ENCODE peak calls at places on chromosomes 4 and X, in four cellular contexts. One of them, this sample, is unnamed.

GRCh38 chr4:184281231-184282139 is 63.8 kb upstream of the ENPP6 start:
- DNase-seq in NCI-H1092: no peak
- DNase-seq in pancreas: no peak
- DNase-seq in stimulated activated CD4-positive, alpha-beta T cell treated with anti-CD3 and anti-CD28 coated beads, Interleukin-2, amount 100 ng/mL, for 48 hours: no peak
- DNase-seq in this sample: no peak

GRCh38 chr4:113423631-113424030 is 337.9 kb downstream of the CAMK2D start:
- DNase-seq in NCI-H1092: no peak
- DNase-seq in pancreas: no peak
- DNase-seq in stimulated activated CD4-positive, alpha-beta T cell treated with anti-CD3 and anti-CD28 coated beads, Interleukin-2, amount 100 ng/mL, for 48 hours: no peak
- DNase-seq in this sample: no peak

GRCh38 chr4:154073107-154073817 is 284.4 kb upstream of the SFRP2 start:
- DNase-seq in NCI-H1092: no peak
- DNase-seq in pancreas: no peak
- DNase-seq in stimulated activated CD4-positive, alpha-beta T cell treated with anti-CD3 and anti-CD28 coated beads, Interleukin-2, amount 100 ng/mL, for 48 hours: no peak
- DNase-seq in this sample: no peak

GRCh38 chrX:71198066-71198465 is 25.0 kb upstream of the GJB1 start:
- DNase-seq in NCI-H1092: no peak
- DNase-seq in pancreas: no peak
- DNase-seq in stimulated activated CD4-positive, alpha-beta T cell treated with anti-CD3 and anti-CD28 coated beads, Interleukin-2, amount 100 ng/mL, for 48 hours: no peak
- DNase-seq in this sample: no peak

GRCh38 chr4:113646456-113646809 is 115.1 kb downstream of the CAMK2D start:
- DNase-seq in NCI-H1092: no peak
- DNase-seq in pancreas: no peak
- DNase-seq in stimulated activated CD4-positive, alpha-beta T cell treated with anti-CD3 and anti-CD28 coated beads, Interleukin-2, amount 100 ng/mL, for 48 hours: no peak
- DNase-seq in this sample: no peak

GRCh38 chrX:139795196-139795595 is 87.2 kb upstream of the MCF2 start:
- DNase-seq in NCI-H1092: no peak
- DNase-seq in pancreas: no peak
- DNase-seq in stimulated activated CD4-positive, alpha-beta T cell treated with anti-CD3 and anti-CD28 coated beads, Interleukin-2, amount 100 ng/mL, for 48 hours: no peak
- DNase-seq in this sample: no peak

GRCh38 chr4:27714073-27714472 is 853.4 kb downstream of the STIM2 start:
- DNase-seq in NCI-H1092: peak; percentile 4
- DNase-seq in pancreas: no peak
- DNase-seq in stimulated activated CD4-positive, alpha-beta T cell treated with anti-CD3 and anti-CD28 coated beads, Interleukin-2, amount 100 ng/mL, for 48 hours: no peak
- DNase-seq in this sample: no peak

GRCh38 chr4:154064244-154064643 is 275.4 kb upstream of the SFRP2 start:
- DNase-seq in NCI-H1092: no peak
- DNase-seq in pancreas: no peak
- DNase-seq in stimulated activated CD4-positive, alpha-beta T cell treated with anti-CD3 and anti-CD28 coated beads, Interleukin-2, amount 100 ng/mL, for 48 hours: no peak
- DNase-seq in this sample: no peak

GRCh38 chr4:151541438-151542071 is 132.6 kb downstream of the FHIP1A start:
- DNase-seq in NCI-H1092: peak; percentile 83
- DNase-seq in pancreas: no peak
- DNase-seq in stimulated activated CD4-positive, alpha-beta T cell treated with anti-CD3 and anti-CD28 coated beads, Interleukin-2, amount 100 ng/mL, for 48 hours: no peak
- DNase-seq in this sample: no peak

GRCh38 chrX:9670136-9670905 is 95.3 kb downstream of the GPR143 start:
- DNase-seq in NCI-H1092: no peak
- DNase-seq in pancreas: no peak
- DNase-seq in stimulated activated CD4-positive, alpha-beta T cell treated with anti-CD3 and anti-CD28 coated beads, Interleukin-2, amount 100 ng/mL, for 48 hours: no peak
- DNase-seq in this sample: no peak

GRCh38 chr4:184446132-184446531 is 28.2 kb downstream of the IRF2 start:
- DNase-seq in NCI-H1092: no peak
- DNase-seq in pancreas: no peak
- DNase-seq in stimulated activated CD4-positive, alpha-beta T cell treated with anti-CD3 and anti-CD28 coated beads, Interleukin-2, amount 100 ng/mL, for 48 hours: no peak
- DNase-seq in this sample: peak; percentile 12

GRCh38 chrX:134727363-134727762 is 69.1 kb upstream of the PLAC1 start:
- DNase-seq in NCI-H1092: no peak
- DNase-seq in pancreas: no peak
- DNase-seq in stimulated activated CD4-positive, alpha-beta T cell treated with anti-CD3 and anti-CD28 coated beads, Interleukin-2, amount 100 ng/mL, for 48 hours: no peak
- DNase-seq in this sample: no peak

GRCh38 chr4:99209671-99210070 is 9.4 kb downstream of the ADH6 start:
- DNase-seq in NCI-H1092: no peak
- DNase-seq in pancreas: no peak
- DNase-seq in stimulated activated CD4-positive, alpha-beta T cell treated with anti-CD3 and anti-CD28 coated beads, Interleukin-2, amount 100 ng/mL, for 48 hours: no peak
- DNase-seq in this sample: no peak

GRCh38 chr4:136103616-136104015 is 1428.7 kb downstream of the PCDH18 start:
- DNase-seq in NCI-H1092: no peak
- DNase-seq in pancreas: no peak
- DNase-seq in stimulated activated CD4-positive, alpha-beta T cell treated with anti-CD3 and anti-CD28 coated beads, Interleukin-2, amount 100 ng/mL, for 48 hours: no peak
- DNase-seq in this sample: no peak

GRCh38 chrX:37302569-37302968 is 46.6 kb upstream of the PRRG1 start:
- DNase-seq in NCI-H1092: no peak
- DNase-seq in pancreas: no peak
- DNase-seq in stimulated activated CD4-positive, alpha-beta T cell treated with anti-CD3 and anti-CD28 coated beads, Interleukin-2, amount 100 ng/mL, for 48 hours: no peak
- DNase-seq in this sample: no peak

GRCh38 chrX:57929373-57929772 is 19.1 kb upstream of the ZXDA start:
- DNase-seq in NCI-H1092: no peak
- DNase-seq in pancreas: no peak
- DNase-seq in stimulated activated CD4-positive, alpha-beta T cell treated with anti-CD3 and anti-CD28 coated beads, Interleukin-2, amount 100 ng/mL, for 48 hours: no peak
- DNase-seq in this sample: no peak

GRCh38 chr4:178612725-178613124 is 1170.5 kb upstream of the AGA start:
- DNase-seq in NCI-H1092: no peak
- DNase-seq in pancreas: no peak
- DNase-seq in stimulated activated CD4-positive, alpha-beta T cell treated with anti-CD3 and anti-CD28 coated beads, Interleukin-2, amount 100 ng/mL, for 48 hours: no peak
- DNase-seq in this sample: no peak

GRCh38 chrX:41475166-41475565 is 28.0 kb downstream of the NYX start:
- DNase-seq in NCI-H1092: no peak
- DNase-seq in pancreas: no peak
- DNase-seq in stimulated activated CD4-positive, alpha-beta T cell treated with anti-CD3 and anti-CD28 coated beads, Interleukin-2, amount 100 ng/mL, for 48 hours: no peak
- DNase-seq in this sample: no peak

GRCh38 chr4:41719417-41719816 is 29.1 kb downstream of the PHOX2B start:
- DNase-seq in NCI-H1092: no peak
- DNase-seq in pancreas: no peak
- DNase-seq in stimulated activated CD4-positive, alpha-beta T cell treated with anti-CD3 and anti-CD28 coated beads, Interleukin-2, amount 100 ng/mL, for 48 hours: no peak
- DNase-seq in this sample: no peak

GRCh38 chrX:70434352-70434866 is 10.2 kb upstream of the DLG3 start:
- DNase-seq in NCI-H1092: peak; percentile 75
- DNase-seq in pancreas: peak; percentile 91
- DNase-seq in stimulated activated CD4-positive, alpha-beta T cell treated with anti-CD3 and anti-CD28 coated beads, Interleukin-2, amount 100 ng/mL, for 48 hours: peak; percentile 51
- DNase-seq in this sample: peak; percentile 58